ENCODE peak calls at places on chromosome 19, in eight cellular contexts. C is hepatocyte, S is PC-3, A is lung, Z is right atrium auricular region, X is transverse colon, G is cardiac fibroblast, W is thoracic aorta. V is an unnamed sample.

GRCh38 chr19:872266-872951 is 12.9 kb downstream of the CFD start:
- DNase-seq in C (peak), S (peak), A (peak), Z (no peak), X (peak), G (peak), W (no peak), V (peak)

GRCh38 chr19:2327773-2328400 is 499 bp downstream of the LSM7 start:
- DNase-seq in C (peak), S (peak), A (peak), Z (no peak), X (peak), G (peak), W (peak), V (no peak)

GRCh38 chr19:38277549-38277948 is 13.2 kb downstream of the SPINT2 start:
- DNase-seq in C (no peak), S (peak), A (no peak), Z (no peak), X (no peak), G (peak), W (no peak), V (no peak)

GRCh38 chr19:17902701-17903100 is 30.1 kb upstream of the CCDC124 start:
- DNase-seq in C (no peak), S (no peak), A (no peak), Z (no peak), X (no peak), G (peak), W (no peak), V (no peak)

GRCh38 chr19:42942187-42942789 is 5.3 kb upstream of the PSG7 start:
- DNase-seq in C (no peak), S (peak), A (no peak), Z (no peak), X (no peak), G (peak), W (no peak), V (no peak)

GRCh38 chr19:45999653-46000121 is 4.4 kb downstream of the CCDC61 start:
- DNase-seq in C (peak), S (no peak), A (no peak), Z (no peak), X (no peak), G (peak), W (no peak), V (no peak)

GRCh38 chr19:50203281-50204080 is at the start of gene MYH14:
- DNase-seq in C (peak), S (peak), A (peak), Z (peak), X (peak), G (peak), W (peak), V (peak)

GRCh38 chr19:1223018-1223855 is 14.6 kb downstream of the CBARP start:
- DNase-seq in C (peak), S (peak), A (no peak), Z (no peak), X (no peak), G (peak), W (no peak), V (no peak)

GRCh38 chr19:7507884-7508283 is 8.0 kb upstream of the ZNF358 start:
- DNase-seq in C (peak), S (peak), A (peak), Z (peak), X (peak), G (peak), W (peak), V (peak)

GRCh38 chr19:7679017-7679720 is 1.5 kb upstream of the TRAPPC5 start:
- DNase-seq in C (no peak), S (peak), A (no peak), Z (no peak), X (peak), G (no peak), W (no peak), V (peak)

GRCh38 chr19:7983995-7984837 is 21.2 kb downstream of the ELAVL1 start:
- DNase-seq in C (no peak), S (peak), A (no peak), Z (no peak), X (no peak), G (no peak), W (no peak), V (no peak)

GRCh38 chr19:45883586-45883880 is 2.4 kb downstream of the IRF2BP1 start:
- DNase-seq in C (no peak), S (no peak), A (no peak), Z (no peak), X (no peak), G (no peak), W (no peak), V (no peak)

GRCh38 chr19:41906916-41907680 is 21.2 kb downstream of the ERFL start:
- DNase-seq in C (no peak), S (no peak), A (no peak), Z (no peak), X (no peak), G (no peak), W (no peak), V (no peak)

GRCh38 chr19:46601318-46602224 is at the start of gene CALM3:
- DNase-seq in C (peak), S (no peak), A (no peak), Z (peak), X (no peak), G (no peak), W (no peak), V (no peak)

GRCh38 chr19:31066385-31066784 is 282.9 kb downstream of the TSHZ3 start:
- DNase-seq in C (peak), S (peak), A (no peak), Z (no peak), X (no peak), G (peak), W (no peak), V (no peak)

GRCh38 chr19:18514800-18515682 is 6.8 kb downstream of the ELL start:
- DNase-seq in C (peak), S (peak), A (peak), Z (peak), X (peak), G (peak), W (no peak), V (peak)

GRCh38 chr19:9622531-9622930 is 1.5 kb upstream of the ZNF561 start:
- DNase-seq in C (no peak), S (no peak), A (no peak), Z (no peak), X (no peak), G (no peak), W (no peak), V (no peak)

GRCh38 chr19:18650468-18651001 is 13.7 kb downstream of the KLHL26 start:
- DNase-seq in C (no peak), S (no peak), A (peak), Z (peak), X (peak), G (peak), W (peak), V (no peak)

GRCh38 chr19:47848871-47849473 is 10.1 kb upstream of the TPRX2 start:
- DNase-seq in C (peak), S (no peak), A (no peak), Z (no peak), X (no peak), G (peak), W (no peak), V (no peak)

DNA sequence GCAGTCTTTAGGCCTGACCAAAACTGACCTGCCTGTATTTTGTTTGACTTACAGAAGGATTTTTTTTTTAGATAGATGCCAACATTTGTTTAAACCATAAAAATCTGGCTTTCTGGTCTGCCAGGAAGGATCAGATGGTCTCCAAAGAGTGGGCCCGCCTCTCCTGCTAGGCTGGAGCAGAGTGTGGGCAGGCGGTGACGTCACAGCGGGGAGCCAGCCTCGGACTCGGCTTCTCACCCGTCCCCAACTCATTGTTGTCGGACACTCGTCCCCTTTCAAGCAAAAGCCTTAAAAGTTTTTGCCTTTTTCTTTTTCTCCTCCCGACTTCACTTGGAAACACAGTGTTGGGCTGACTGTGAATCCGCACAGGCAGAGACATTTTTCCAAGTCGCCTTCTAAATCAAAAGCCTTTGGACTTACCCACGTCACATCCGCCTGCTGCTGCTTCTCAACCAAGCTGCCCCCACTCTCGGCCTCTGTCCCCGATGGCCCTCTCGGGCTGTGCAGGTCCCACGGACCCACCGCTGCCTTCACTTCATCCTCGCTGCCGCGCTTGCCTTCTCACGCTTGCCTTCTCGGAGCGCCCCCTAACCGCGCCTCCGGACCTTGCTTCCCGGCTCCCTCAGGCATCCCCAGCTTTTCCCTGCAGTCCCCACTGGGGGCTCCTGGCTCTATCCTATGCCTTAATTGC is 4.1 kb upstream of the ZNF135 start:
- DNase-seq in C (no peak), S (no peak), A (no peak), Z (peak), X (peak), G (peak), W (no peak), V (no peak)
- H3K4me3 ChIP-seq in C (no peak), S (no peak), A (peak), Z (peak), X (peak), G (peak), W (peak), V (no peak)

DNA sequence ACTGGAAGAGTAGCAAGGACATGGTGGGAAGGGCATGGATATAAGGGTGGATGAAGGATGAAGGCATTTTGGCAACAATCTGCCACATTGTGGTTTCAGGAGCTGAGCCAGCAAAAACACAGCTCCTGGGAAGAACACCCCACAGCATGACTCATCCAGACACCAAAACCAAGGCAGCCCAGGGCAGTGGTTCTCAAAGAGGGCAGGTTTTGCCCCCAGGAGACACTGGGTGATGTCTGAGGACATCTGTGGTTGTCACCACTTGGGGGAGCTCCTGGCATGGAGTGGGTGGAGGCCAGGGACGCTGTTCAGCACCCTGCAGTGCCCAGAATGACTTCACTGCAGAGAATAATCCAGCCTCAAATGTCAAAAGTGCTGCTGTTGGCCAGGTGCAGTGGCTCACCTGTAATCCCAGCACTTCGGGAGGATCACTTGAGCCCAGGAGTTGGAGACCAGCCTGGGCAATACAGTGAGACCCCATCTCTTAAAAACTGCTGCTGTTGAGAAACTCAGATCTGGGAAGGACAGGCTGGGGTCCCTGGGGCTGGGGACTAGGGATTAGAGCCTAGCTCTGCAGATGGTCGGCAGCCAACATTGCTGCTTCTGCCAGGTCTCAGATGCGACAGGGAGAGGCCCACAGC is 16.1 kb downstream of the ZFR2 start:
- DNase-seq in C (no peak), S (peak), A (no peak), Z (no peak), X (peak), G (peak), W (no peak), V (no peak)
- TF ChIP-seq CTCF in C (peak), S (peak), A (no peak), Z (peak), X (peak), G (peak), W (no peak), V (no peak)

DNA sequence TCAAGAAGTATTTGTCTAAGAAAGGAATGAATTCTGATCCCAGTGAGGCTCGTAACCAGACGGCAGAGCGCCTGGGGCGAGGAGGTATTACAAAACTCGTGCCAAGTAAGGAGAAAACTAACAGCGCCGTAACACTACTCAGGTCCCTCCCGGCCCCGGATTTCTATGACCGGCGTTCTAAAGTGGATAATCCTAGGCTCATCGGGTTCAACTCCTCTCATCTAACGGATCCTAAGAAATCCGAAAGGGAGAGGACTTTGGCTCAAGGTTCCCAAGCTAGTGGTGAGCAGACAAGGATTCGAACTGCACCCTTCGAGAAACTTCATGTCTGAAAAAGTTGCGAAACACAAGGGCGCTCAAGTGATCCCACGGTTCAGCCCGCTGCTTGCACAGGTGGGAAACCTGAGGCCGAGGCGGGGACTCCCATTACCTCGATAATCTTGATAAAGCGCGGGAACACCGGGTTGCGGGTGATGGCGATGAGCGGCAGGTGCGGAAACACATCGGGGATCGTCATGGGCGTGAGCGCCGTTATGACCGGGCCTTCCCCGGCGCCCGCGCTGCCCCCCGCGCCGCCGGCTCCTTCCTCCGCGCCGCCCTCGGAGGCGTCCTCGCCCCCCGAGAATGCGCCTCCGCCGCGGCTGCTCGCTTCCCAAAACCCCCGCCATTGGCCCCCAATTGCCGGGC is 529 bp downstream of the LONP1 start:
- DNase-seq in C (no peak), S (no peak), A (no peak), Z (no peak), X (no peak), G (peak), W (no peak), V (peak)
- H3K4me3 ChIP-seq in C (peak), S (peak), A (peak), Z (peak), X (peak), G (peak), W (peak), V (peak)

DNA sequence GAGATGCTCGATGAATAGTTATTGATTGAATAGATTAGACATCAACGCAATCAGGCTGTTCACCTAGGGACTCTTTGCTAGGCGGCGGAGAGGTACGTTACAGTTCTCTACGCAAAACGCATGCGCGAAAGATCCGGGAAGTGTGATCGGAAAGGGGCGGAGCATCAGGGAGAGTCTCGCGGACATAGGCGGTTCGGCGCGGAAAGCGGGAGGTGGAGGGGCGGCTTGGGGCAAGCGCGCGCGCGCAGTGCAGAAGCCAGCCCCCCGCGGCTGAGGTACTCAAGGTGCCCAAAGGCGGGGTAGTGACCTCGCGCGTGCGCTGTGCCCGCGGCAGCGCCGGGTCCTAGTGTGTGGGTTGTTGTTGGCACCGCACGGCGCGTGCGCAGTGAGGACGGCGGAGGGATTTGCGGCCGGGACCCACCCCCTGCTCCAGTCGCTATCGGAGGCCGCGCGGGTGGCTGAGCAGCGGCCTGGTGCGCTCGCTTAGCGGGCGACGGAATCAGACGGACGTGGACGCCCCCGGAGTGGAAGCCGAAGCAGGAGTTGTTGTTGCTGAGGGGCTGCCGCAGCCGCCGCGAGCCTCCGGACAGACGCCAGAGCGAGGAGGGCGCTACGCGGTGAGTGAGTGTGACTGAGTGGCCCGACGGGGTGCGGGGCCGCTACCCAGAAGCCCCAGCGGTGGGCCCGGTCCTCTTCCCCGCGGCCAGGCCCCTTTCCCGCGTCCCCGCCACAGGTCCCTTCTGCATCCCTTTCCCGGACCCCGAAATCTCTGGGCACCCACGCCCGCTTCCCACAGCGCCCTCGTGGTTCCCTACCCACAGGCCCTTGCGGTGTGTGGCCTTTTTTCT is at the start of gene SNRNP70:
- DNase-seq in C (peak), S (peak), A (peak), Z (peak), X (peak), G (peak), W (peak), V (peak)
- TF ChIP-seq CTCF in C (no peak), S (no peak), A (no peak), Z (peak), X (no peak), G (no peak), W (no peak), V (no peak)

DNA sequence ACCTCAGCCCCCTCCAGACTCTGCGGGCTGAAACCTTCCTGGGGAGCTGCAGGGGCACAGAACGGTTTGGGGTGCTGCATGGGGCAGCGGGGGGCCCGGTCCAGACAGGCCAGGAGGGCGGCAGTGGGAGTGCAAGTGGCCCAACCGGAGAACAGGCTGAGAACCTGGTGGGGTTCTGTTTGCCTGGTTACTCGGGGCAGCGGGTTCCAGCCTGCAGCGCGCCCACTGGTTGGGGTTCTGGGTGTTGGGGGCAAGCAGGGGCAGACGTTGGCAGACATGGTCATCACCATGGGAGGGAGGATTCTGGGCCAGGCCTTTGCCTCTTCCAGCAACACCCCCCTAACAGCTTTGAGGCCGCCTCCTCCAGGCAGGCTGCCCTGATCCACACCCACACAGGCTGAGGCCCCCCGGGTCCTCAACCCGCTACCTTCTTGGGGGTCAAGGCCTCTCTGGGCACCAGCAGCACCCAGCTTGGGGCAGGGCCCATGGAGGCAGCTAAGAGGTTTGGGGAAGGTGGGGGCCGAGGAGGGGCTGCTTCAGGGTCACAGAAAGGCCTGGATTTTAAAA is at the start of gene PRR22:
- DNase-seq in C (no peak), S (no peak), A (no peak), Z (no peak), X (no peak), G (no peak), W (no peak), V (no peak)
- H3K4me3 ChIP-seq in C (no peak), S (no peak), A (no peak), Z (no peak), X (no peak), G (no peak), W (no peak), V (no peak)

GRCh38 chr19:14843169-14843568 is 5.6 kb downstream of the OR7A10 start:
- DNase-seq in C (no peak), S (no peak), A (no peak), Z (no peak), X (no peak), G (no peak), W (no peak), V (no peak)

GRCh38 chr19:14843587-14843986 is 5.1 kb downstream of the OR7A10 start:
- DNase-seq in C (no peak), S (no peak), A (no peak), Z (no peak), X (no peak), G (peak), W (no peak), V (no peak)

GRCh38 chr19:14848822-14849221 is at the start of gene OR7A10:
- DNase-seq in C (no peak), S (no peak), A (no peak), Z (no peak), X (no peak), G (no peak), W (no peak), V (no peak)
- TF ChIP-seq CTCF in C (no peak), S (no peak), A (no peak), Z (no peak), X (no peak), G (no peak), W (no peak), V (no peak)

DNA sequence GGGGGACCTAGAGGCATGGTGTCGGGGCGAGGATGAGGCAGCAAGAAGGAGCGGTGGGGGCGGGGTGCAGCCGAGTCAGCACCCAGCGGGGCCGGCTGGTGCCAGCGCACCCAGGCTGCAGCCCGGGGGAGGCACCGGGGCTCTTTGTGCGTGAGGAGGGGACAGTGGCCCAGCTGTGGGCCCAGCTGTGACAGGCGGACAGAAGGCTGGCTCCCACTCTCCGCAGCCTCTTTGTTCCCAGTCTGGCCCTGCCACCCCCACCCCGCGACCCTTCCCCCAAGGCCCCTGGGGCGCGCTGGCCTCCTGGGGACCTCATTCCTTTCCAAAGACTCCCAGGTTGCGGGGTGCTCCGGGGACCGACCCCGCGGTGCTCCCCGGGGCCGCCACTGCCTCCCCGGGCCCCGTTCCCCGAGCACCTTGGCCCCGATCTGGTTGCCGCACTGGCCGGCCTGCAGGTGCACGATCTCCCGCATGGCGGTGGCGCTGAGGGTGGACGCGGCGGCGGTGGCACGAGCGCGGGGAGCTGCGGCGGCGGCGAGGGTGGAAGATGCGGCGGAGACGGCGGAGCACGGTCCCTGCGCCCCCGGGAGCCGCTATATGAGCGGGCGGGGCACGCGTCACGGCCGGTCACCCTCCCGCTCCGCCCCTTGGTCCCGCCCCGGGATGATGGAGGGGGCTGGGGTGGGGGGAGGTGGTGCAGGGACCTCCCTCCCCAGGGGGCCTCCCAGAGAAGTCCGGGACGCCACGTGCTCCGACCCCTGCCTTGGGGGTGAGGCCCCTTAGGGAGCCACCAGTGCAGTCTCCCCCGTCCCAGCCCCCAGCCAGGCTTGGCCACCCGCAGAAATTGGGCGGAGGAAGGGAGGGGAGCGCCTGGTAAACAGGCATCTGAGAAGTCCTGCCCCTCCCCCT is at the start of gene TUBB4A:
- DNase-seq in C (peak), S (peak), A (no peak), Z (no peak), X (peak), G (no peak), W (no peak), V (no peak)
- H3K4me3 ChIP-seq in C (peak), S (peak), A (peak), Z (peak), X (peak), G (no peak), W (peak), V (peak)

GRCh38 chr19:35126624-35126959 is 8.3 kb downstream of the LGI4 start:
- DNase-seq in C (no peak), S (no peak), A (no peak), Z (no peak), X (no peak), G (no peak), W (no peak), V (no peak)
- TF ChIP-seq CTCF in C (no peak), S (no peak), A (no peak), Z (no peak), X (no peak), G (no peak), W (no peak), V (no peak)